ENCODE peak calls at places on chromosomes 3 and 15, in six cellular contexts. X is left ventricle myocardium inferior, M is PC-9, H is GM23338, C is IMR-90, U is HCT116. V is an unnamed sample. For H3K27me3, the result is how much of the 10 kb centered on the place peaks cover.

GRCh38 chr3:171374260-171374659 is 85.9 kb downstream of the TNIK start:
- DNase-seq in M (no peak), X (no peak), H (no peak), U (no peak), C (peak), V (no peak)

GRCh38 chr3:13687409-13687989 is 138.6 kb downstream of the FBLN2 start:
- DNase-seq in X (no peak), H (peak), U (no peak), C (no peak), M (no peak), V (no peak)

GRCh38 chr15:38059665-38060064 is 125.2 kb downstream of the TMCO5A start:
- DNase-seq in X (no peak), H (no peak), M (no peak), U (no peak), C (peak), V (peak)

GRCh38 chr15:100125627-100126231 is 216.0 kb downstream of the ADAMTS17 start:
- DNase-seq in X (peak), M (no peak), C (no peak), U (no peak), H (no peak), V (no peak)

GRCh38 chr15:88465633-88466219 is 1.5 kb downstream of the MRPL46 start:
- DNase-seq in M (peak), H (no peak), X (no peak), C (peak), U (no peak), V (peak)

GRCh38 chr15:95121191-95121590 is 889.8 kb downstream of the MCTP2 start:
- DNase-seq in H (no peak), M (no peak), U (no peak), X (no peak), C (no peak), V (no peak)

GRCh38 chr15:33126559-33127290 is 67.8 kb downstream of the FMN1 start:
- DNase-seq in U (peak), H (peak), M (peak), C (peak), X (peak), V (peak)

GRCh38 chr3:110343945-110344344 is 727.7 kb upstream of the NECTIN3 start:
- DNase-seq in U (no peak), C (peak), H (no peak), X (no peak), M (no peak), V (peak)

GRCh38 chr15:82043726-82044372 is 2.0 kb downstream of the MEX3B start:
- DNase-seq in C (no peak), H (peak), X (no peak), M (no peak), U (no peak), V (no peak)

GRCh38 chr3:94066829-94067470 is 4.1 kb downstream of the NSUN3 start:
- DNase-seq in H (no peak), X (no peak), C (no peak), M (no peak), U (no peak), V (no peak)

GRCh38 chr3:113035387-113035982 is 44.7 kb downstream of the GTPBP8 start:
- DNase-seq in X (no peak), C (peak), H (peak), M (peak), U (peak), V (peak)

GRCh38 chr3:171183042-171183441 is 156.5 kb upstream of the SLC2A2 start:
- DNase-seq in U (no peak), X (no peak), H (no peak), C (peak), M (no peak), V (no peak)

GRCh38 chr3:121758727-121759450 is 9.3 kb upstream of the GOLGB1 start:
- DNase-seq in X (no peak), U (no peak), M (no peak), H (no peak), C (peak), V (peak)

GRCh38 chr3:5479229-5479799 is 291.8 kb downstream of the EDEM1 start:
- DNase-seq in C (no peak), H (no peak), X (no peak), U (no peak), M (no peak), V (peak)

GRCh38 chr3:30970183-30970582 is 75.7 kb upstream of the GADL1 start:
- DNase-seq in C (no peak), X (no peak), M (peak), U (no peak), H (peak), V (peak)

GRCh38 chr3:156787926-156788663 is 38.1 kb upstream of the LEKR1 start:
- DNase-seq in U (peak), H (no peak), M (peak), C (peak), X (no peak), V (peak)

GRCh38 chr3:196518999-196519737 is 4.0 kb upstream of the SMCO1 start:
- DNase-seq in U (peak), C (peak), H (peak), M (peak), X (peak), V (peak)

GRCh38 chr3:37725842-37726241 is 135.8 kb upstream of the CTDSPL start:
- DNase-seq in M (no peak), C (no peak), X (no peak), U (no peak), H (no peak), V (no peak)

GRCh38 chr3:150184426-150185071 is 213.9 kb upstream of the PFN2 start:
- DNase-seq in M (no peak), C (peak), X (no peak), U (no peak), H (no peak), V (peak)

GRCh38 chr3:115280531-115280930 is 133.4 kb upstream of the ZBTB20 start:
- DNase-seq in X (no peak), H (no peak), U (no peak), M (no peak), C (no peak), V (no peak)

GRCh38 chr3:120182613-120183524 is 88.6 kb upstream of the GSK3B start:
- DNase-seq in H (peak), U (peak), M (peak), X (no peak), C (peak), V (peak)

GRCh38 chr3:149599236-149599635 is 58.6 kb downstream of the WWTR1 start:
- DNase-seq in M (no peak), C (no peak), H (no peak), U (no peak), X (peak), V (no peak)

GRCh38 chr3:58059349-58060321 is 51.4 kb downstream of the FLNB start:
- DNase-seq in U (no peak), H (no peak), M (no peak), C (peak), X (no peak), V (no peak)

GRCh38 chr15:95259513-95259912 is 1028.2 kb downstream of the MCTP2 start:
- DNase-seq in U (peak), H (peak), M (peak), X (peak), C (peak), V (peak)

GRCh38 chr3:32175607-32176197 is 62.8 kb upstream of the CMTM8 start:
- DNase-seq in C (peak), X (no peak), M (peak), H (peak), U (peak), V (peak)

GRCh38 chr3:5041315-5041714 is 62.1 kb downstream of the BHLHE40 start:
- DNase-seq in U (no peak), X (no peak), H (no peak), C (no peak), M (no peak), V (no peak)

GRCh38 chr3:129521702-129522101 is 6.7 kb upstream of the RHO start:
- DNase-seq in C (no peak), U (no peak), H (no peak), M (no peak), X (no peak), V (no peak)

GRCh38 chr3:29280675-29281264 is at the start of gene RBMS3:
- DNase-seq in X (peak), H (peak), C (peak), U (peak), M (peak), V (peak)

GRCh38 chr15:34275154-34275553 is 50.3 kb downstream of the EMC4 start:
- DNase-seq in X (no peak), M (no peak), C (peak), U (no peak), H (no peak), V (peak)

GRCh38 chr3:181913254-181913653 is 201.5 kb downstream of the SOX2 start:
- DNase-seq in X (no peak), H (no peak), U (no peak), M (no peak), C (no peak), V (peak)

GRCh38 chr3:99978221-99978620 is 136.1 kb downstream of the FILIP1L start:
- DNase-seq in C (no peak), X (no peak), H (no peak), M (no peak), U (no peak), V (no peak)

GRCh38 chr3:152961323-152961722 is 126.4 kb downstream of the P2RY1 start:
- DNase-seq in U (peak), H (peak), M (no peak), X (no peak), C (peak), V (peak)

GRCh38 chr15:41957021-41957897 is 15.1 kb downstream of the EHD4 start:
- DNase-seq in U (no peak), C (peak), H (no peak), X (no peak), M (no peak), V (no peak)

GRCh38 chr3:48989796-48990635 is at the start of gene P4HTM:
- DNase-seq in X (peak), M (peak), C (peak), H (peak), U (peak), V (peak)

GRCh38 chr15:80861776-80862175 is 82.6 kb downstream of the CEMIP start:
- DNase-seq in X (peak), H (no peak), C (peak), U (no peak), M (no peak), V (peak)

GRCh38 chr3:57009367-57009766 is 51.1 kb upstream of the SPATA12 start:
- DNase-seq in C (peak), M (no peak), X (no peak), H (no peak), U (no peak), V (no peak)

GRCh38 chr3:39415983-39416382 is 9.5 kb downstream of the RPSA start:
- DNase-seq in C (no peak), X (no peak), M (peak), U (no peak), H (no peak), V (no peak)

GRCh38 chr3:49872801-49873281 is 3.1 kb upstream of the CAMKV start:
- DNase-seq in U (no peak), X (no peak), C (no peak), M (no peak), H (no peak), V (no peak)

GRCh38 chr3:65664927-65665326 is 373.8 kb downstream of the MAGI1 start:
- DNase-seq in M (no peak), C (no peak), X (no peak), H (no peak), U (no peak), V (peak)

DNA sequence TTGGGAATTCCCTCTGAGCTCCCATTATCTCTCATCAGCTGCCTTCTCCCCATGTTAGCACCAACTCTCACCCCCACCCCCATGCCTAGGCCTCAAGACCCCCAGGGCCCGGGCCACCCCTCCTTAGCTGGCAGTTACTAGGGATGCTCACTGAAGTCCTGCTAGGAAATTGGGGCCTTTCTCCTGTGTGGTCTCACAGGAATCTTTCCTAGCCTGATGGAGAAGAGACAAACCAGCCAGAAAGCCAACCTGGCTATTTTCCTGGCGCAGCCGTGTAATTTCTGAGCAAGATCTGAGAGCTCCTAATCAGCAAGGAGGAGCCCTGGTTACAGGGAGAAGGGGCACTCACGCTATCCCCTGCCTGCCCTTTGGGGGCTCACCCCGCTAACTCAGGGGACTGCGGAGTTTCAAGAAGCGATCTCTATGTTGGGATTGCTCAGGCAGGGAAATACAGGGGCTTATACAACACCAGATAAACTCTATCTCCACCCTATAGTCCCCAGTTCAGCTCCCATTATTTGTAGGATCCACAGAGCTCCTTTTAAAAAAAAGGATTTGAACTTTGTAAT is 25.1 kb downstream of the NR2F2 start:
- DNase-seq in X (no peak), U (no peak), M (no peak), H (peak), C (no peak), V (no peak)
- H3K27me3 ChIP-seq in X (half or more), U (under half), M (under half), H (half or more), C (under half), V (under half)

GRCh38 chr15:46309914-46310313 is 675.1 kb downstream of the SQOR start:
- DNase-seq in C (no peak), H (peak), M (no peak), X (no peak), U (no peak), V (no peak)

DNA sequence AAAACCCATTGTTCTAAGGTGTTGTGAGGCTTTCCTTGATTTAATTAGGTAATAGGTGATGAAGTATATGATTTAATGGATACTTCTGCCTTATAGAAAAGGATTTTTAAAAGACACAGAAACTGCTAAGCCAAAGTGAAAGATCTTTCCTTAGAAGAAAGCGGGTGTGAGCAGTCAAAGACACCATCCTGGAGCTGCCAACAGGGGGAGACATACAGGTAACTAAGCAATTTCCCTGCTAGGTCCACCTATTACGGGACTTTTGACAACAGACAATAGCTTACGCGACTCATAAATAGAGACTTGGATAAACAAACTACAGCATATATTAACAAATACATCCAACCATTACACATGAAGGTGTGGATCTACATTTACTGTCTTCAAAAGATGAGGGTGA is 669.5 kb downstream of the SQOR start:
- DNase-seq in C (no peak), M (peak), U (no peak), X (no peak), H (peak), V (no peak)
- TF ChIP-seq CTCF in C (peak), M (peak), U (no peak), X (peak), H (peak), V (peak)

DNA sequence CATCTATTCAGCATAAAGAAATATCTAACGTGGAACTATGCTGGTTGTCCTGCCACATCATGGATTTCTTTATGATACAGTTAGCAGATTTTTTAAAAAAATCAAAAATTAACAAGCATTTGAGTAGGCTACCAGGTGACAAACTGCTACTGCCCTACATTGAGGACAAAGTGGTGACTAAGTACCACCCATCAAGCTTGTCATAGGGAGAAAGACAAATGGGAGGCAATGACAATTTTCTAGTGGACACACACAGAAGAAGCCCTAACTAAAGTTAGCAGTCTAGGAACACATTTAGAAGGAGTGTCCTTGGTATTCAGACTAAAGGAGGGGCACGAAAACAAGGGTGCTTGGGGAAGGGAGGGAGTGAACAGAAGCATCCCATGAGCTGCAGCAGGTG is 131.2 kb downstream of the TBL1XR1 start:
- DNase-seq in U (no peak), X (no peak), M (no peak), H (no peak), C (no peak), V (no peak)
- H3K27me3 ChIP-seq in U (under half), X (under half), M (under half), H (under half), C (under half), V (under half)

DNA sequence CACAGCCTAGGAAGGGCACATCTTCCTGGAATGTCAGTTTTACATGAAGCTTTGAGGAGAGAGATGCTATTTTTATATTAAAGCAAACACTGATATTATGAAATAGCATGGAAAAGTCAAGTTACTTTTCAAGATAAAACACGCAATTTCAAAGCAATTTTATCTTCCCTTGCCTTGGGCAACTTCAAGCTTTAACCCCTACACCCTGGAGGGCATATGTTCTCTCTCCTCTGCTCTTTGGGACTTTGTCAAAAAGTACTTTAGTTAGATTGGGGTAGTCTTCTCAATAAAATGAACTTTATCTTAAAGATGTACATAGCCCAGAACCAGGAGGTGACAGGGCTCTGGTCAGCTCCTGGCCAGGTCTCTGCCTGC is 86.9 kb upstream of the PLXNA1 start:
- DNase-seq in X (no peak), U (no peak), M (no peak), H (no peak), C (no peak), V (no peak)
- TF ChIP-seq CTCF in X (no peak), U (no peak), M (no peak), H (no peak), C (no peak), V (no peak)

GRCh38 chr15:65993226-65993625 is 123.9 kb downstream of the RAB11A start:
- DNase-seq in M (no peak), C (no peak), U (no peak), X (no peak), H (no peak), V (no peak)

GRCh38 chr15:65993762-65994161 is 124.5 kb downstream of the RAB11A start:
- DNase-seq in M (no peak), C (no peak), X (no peak), H (no peak), U (no peak), V (no peak)

GRCh38 chr15:65991721-65992472 is 122.6 kb downstream of the RAB11A start:
- DNase-seq in M (no peak), H (no peak), C (no peak), U (no peak), X (no peak), V (no peak)

GRCh38 chr15:65987100-65987499 is 117.8 kb downstream of the RAB11A start:
- DNase-seq in H (no peak), C (no peak), X (no peak), M (no peak), U (no peak), V (no peak)

GRCh38 chr15:65990298-65990981 is 121.1 kb downstream of the RAB11A start:
- DNase-seq in C (no peak), U (no peak), X (no peak), H (peak), M (no peak), V (no peak)
- H3K27me3 ChIP-seq in C (half or more), U (under half), X (half or more), H (under half), M (under half), V (under half)

GRCh38 chr15:40192942-40193341 is 32.1 kb downstream of the BUB1B start:
- DNase-seq in X (no peak), M (no peak), U (no peak), H (no peak), C (peak), V (no peak)
- TF ChIP-seq CTCF in X (no peak), M (no peak), U (no peak), H (no peak), C (no peak), V (no peak)

GRCh38 chr3:167866321-167866720 is 130.8 kb downstream of the SERPINI1 start:
- DNase-seq in X (no peak), M (no peak), C (no peak), H (no peak), U (no peak), V (peak)
- H3K27me3 ChIP-seq in X (under half), M (under half), C (under half), H (under half), U (under half), V (under half)

V was measured in bronchial epithelial cell.